ENCODE peak calls at places on chromosomes 13 and 19, in nine cellular contexts. V is nephron progenitor cell, T is cardiac muscle cell, B is Calu3, W is tibial artery, X is AG09319, P is GM10248, F is fibroblast of mammary gland, M is AG09309. Q is an unnamed sample.
A peak's percentile ranks its signal among the peaks of the same experiment; 100 is the strongest.

GRCh38 chr13:33213797-33214196 is 71.8 kb downstream of the STARD13 start:
- DNase-seq in B (no peak), F (peak; percentile 50), X (no peak), M (no peak), T (no peak), V (no peak), W (no peak), P (no peak), Q (no peak)

GRCh38 chr13:30872685-30873443 is 33.2 kb upstream of the MEDAG start:
- DNase-seq in X (peak; percentile 45), M (no peak), P (no peak), V (no peak), B (no peak), T (no peak), W (peak; percentile 87), F (peak; percentile 93), Q (peak; percentile 28)

GRCh38 chr19:374183-374885 is 29.7 kb upstream of the MIER2 start:
- DNase-seq in M (no peak), T (no peak), X (no peak), F (no peak), V (no peak), P (no peak), B (no peak), W (no peak), Q (no peak)

GRCh38 chr13:62537593-62537992 is 1121.9 kb upstream of the PCDH20 start:
- DNase-seq in V (no peak), P (no peak), F (no peak), W (no peak), T (no peak), B (no peak), M (no peak), X (no peak), Q (no peak)

GRCh38 chr13:112098699-112099098 is 31.8 kb downstream of the SOX1 start:
- DNase-seq in V (no peak), P (no peak), X (no peak), M (no peak), B (no peak), F (no peak), T (no peak), W (peak; percentile 21), Q (no peak)

GRCh38 chr19:41384351-41384750 is 8.0 kb downstream of the TMEM91 start:
- DNase-seq in F (no peak), X (no peak), P (no peak), M (no peak), V (no peak), T (no peak), W (no peak), B (no peak), Q (no peak)

GRCh38 chr19:30722801-30723200 is 350.6 kb downstream of the ZNF536 start:
- DNase-seq in M (no peak), F (no peak), T (no peak), V (peak; percentile 52), P (no peak), B (no peak), X (no peak), W (no peak), Q (peak; percentile 34)

GRCh38 chr13:59145381-59145780 is 1018.3 kb downstream of the DIAPH3 start:
- DNase-seq in V (no peak), M (no peak), F (no peak), T (no peak), X (no peak), P (no peak), B (no peak), W (no peak), Q (no peak)

GRCh38 chr19:39481676-39482075 is 1.0 kb downstream of the TIMM50 start:
- DNase-seq in M (no peak), F (no peak), B (no peak), T (no peak), V (no peak), W (no peak), P (no peak), X (no peak), Q (no peak)

DNA sequence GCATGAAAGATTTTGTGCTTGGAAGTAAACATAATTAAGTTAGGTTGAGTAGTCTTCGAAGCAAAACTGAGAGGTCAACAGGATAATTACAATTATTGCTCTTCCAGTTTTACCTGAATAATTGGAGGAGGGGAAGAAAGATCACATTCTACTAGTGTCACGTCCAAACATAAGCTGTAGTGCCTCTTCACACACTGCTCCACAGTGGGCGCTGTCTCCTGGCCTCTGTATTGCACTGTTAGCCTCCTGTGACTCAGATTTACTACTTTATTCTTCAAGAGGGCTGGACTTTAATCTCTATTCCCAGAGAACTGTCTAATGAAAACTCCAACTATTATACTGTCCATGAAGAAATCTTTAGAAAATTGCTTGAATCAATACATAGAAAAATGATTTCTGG is 62.9 kb downstream of the TRPC4 start:
- DNase-seq in B (no peak), X (no peak), P (no peak), W (no peak), M (no peak), V (peak; percentile 1), F (no peak), T (no peak), Q (no peak)
- TF ChIP-seq CTCF in B (no peak), X (no peak), P (no peak), W (no peak), M (no peak), V (no peak), F (no peak), T (no peak), Q (no peak)

DNA sequence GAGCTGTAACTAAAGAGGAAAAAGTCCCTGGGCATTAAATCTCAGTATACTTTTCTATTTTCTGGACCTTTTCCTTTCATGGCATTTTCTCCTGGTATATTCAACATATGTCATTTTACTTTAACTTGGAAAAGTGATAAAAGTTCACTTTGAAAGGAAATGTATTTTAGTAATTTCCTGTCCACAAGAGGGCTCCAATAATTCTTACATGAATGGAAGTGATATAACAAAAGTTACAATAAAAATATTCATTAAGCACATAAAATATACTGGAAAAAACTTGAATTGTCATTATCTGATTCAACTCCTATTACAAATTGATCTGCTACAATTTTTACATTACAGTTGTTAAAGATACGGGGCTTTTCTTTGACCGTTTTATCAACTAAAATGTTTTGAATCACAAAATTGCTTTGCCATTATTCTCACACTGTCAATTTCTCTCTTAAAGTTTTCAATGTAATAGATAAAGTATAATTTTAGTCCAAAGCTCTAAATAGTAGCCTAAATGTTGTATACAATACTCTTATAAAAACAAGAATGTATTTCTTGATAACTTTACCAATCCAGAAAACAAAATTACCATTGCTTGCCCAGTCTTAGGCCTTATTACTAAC is 4.9 kb downstream of the UBL3 start:
- DNase-seq in M (no peak), T (no peak), W (no peak), X (no peak), P (no peak), F (peak; percentile 57), V (no peak), B (no peak), Q (no peak)
- TF ChIP-seq CTCF in M (no peak), T (peak; percentile 38), W (peak; percentile 34), X (peak; percentile 32), P (peak; percentile 26), F (peak; percentile 34), V (no peak), B (no peak), Q (no peak)

DNA sequence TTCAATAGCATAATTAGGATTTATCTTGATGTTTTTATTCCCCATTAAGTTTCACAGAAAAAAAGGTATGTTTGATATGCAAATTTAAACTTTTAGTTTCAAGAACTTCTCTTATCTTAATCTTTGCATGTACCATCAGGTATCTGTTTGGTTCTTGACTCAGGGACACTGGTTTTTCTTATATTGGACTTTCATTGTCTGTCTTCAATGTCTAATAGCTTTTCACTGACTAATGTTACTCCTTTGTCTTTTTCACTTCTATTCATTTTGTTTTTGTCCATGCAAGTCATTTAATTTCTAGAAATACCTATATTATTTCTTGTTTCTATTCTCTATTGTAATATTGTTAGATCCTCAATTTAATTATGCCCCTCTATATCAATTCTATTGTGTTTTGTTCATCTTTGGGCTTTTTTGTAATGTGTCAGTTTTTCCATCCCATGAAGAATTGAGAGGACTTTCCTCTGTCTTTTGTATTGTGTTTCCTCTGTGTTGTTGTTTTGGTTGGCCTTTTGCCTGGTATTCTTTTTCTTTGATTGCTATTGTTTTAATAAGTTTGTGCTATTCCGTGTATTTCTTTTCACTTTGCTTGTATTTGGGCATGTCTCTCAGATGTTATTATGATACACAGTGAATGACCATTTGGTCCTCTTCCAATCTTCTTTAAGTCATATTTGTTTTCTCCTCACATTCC is 58.3 kb upstream of the ANKRD10 start:
- DNase-seq in V (no peak), M (no peak), B (no peak), P (no peak), W (no peak), F (no peak), X (no peak), T (no peak), Q (no peak)
- TF ChIP-seq CTCF in V (no peak), M (no peak), B (no peak), P (no peak), W (no peak), F (no peak), X (no peak), T (no peak), Q (no peak)

DNA sequence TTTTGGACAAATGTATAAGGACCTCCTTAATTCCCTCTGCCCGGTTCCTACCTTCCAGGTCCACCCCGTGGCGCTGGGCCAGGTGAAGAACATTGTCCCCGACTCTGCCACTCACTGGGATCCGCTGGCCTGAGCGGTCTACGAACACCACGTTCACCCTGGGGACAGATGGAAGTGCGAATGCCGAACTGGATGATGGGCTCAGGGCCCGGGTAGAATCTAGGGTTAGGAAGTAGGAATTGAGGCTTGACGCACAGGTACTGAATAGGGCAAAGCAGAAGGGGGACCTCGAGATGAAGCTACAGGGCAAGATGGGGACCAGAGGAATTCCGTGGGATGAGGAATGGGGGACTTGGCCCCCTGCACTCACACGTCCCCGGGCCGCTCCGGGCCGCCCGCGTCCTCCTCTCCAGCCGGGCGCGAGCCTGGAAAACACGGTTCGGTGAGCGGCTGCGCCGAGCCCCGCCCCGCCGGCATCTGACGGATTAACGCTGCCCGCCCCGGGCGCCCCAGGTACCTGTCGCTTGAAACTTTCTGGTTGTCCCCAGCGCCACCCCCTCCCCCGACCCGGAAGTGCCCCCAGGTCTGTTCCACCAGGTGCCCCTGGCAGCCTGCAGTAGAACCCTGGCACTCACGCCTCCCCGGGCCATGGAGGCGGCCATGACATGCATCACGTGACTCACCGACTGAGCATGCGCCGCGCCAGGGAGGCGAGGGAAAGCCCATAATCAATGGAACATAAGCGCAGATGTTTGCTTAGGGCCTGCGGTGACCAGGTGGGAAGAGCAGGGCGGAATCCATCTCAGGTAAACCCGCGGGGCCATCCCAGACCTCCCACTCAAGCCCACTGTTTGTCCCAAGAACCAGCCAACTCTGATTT is at the start of gene FDX2:
- DNase-seq in X (peak; percentile 46), F (peak; percentile 72), W (peak; percentile 88), M (no peak), B (peak; percentile 89), V (peak; percentile 96), P (peak; percentile 95), T (peak; percentile 85), Q (peak; percentile 94)
- TF ChIP-seq CTCF in X (no peak), F (no peak), W (no peak), M (no peak), B (no peak), V (no peak), P (no peak), T (no peak), Q (no peak)

DNA sequence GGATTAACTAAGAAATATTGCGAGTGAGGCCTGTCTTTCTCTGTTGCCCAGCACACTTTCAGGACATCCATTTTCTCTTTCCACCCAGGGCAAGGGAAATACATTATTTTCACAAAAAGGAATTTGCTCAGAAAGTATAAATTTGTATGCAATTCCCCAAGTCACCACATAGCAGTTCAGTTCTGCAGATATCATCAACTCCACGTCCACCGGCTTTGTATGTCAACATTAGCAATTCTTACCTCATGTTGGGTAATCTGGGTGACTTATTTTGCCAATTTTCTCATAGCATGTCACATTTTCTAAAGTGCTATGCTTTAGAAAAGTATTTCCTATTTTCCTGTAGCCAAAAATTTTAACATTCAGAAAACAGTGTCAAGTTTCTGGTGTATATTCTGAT is 501.8 kb downstream of the EFNB2 start:
- DNase-seq in X (no peak), P (no peak), W (no peak), F (peak; percentile 85), V (no peak), B (no peak), T (no peak), M (peak; percentile 54), Q (no peak)
- TF ChIP-seq CTCF in X (peak; percentile 6), P (no peak), W (peak; percentile 7), F (peak; percentile 49), V (no peak), B (no peak), T (peak; percentile 51), M (peak; percentile 38), Q (peak; percentile 56)

Q was measured in glutamatergic neuron.